ENCODE peak calls at places on chromosomes 2 and 18, in four cellular contexts. One of them, this sample, is unnamed.

GRCh38 chr2:16525265-16525887 is 140.3 kb downstream of the CYRIA start:
- DNase-seq in Peyer's patch: no peak
- DNase-seq in IMR-90: no peak
- DNase-seq in HCT116: peak; percentile 6
- DNase-seq in this sample: peak; percentile 18

GRCh38 chr2:241199286-241199685 is 10.8 kb downstream of the ANO7 start:
- DNase-seq in Peyer's patch: no peak
- DNase-seq in IMR-90: no peak
- DNase-seq in HCT116: no peak
- DNase-seq in this sample: no peak

GRCh38 chr18:41761329-41762028 is 193.6 kb upstream of the PIK3C3 start:
- DNase-seq in HCT116: no peak
- DNase-seq in IMR-90: peak; percentile 84
- DNase-seq in Peyer's patch: no peak
- DNase-seq in this sample: no peak

GRCh38 chr2:6580982-6581381 is 284.7 kb downstream of the CMPK2 start:
- DNase-seq in HCT116: no peak
- DNase-seq in IMR-90: peak; percentile 85
- DNase-seq in Peyer's patch: no peak
- DNase-seq in this sample: no peak

GRCh38 chr2:147829106-147829505 is 15.7 kb upstream of the ACVR2A start:
- DNase-seq in IMR-90: peak; percentile 88
- DNase-seq in Peyer's patch: no peak
- DNase-seq in HCT116: peak; percentile 26
- DNase-seq in this sample: no peak

GRCh38 chr18:2083691-2084090 is 487.6 kb downstream of the METTL4 start:
- DNase-seq in IMR-90: no peak
- DNase-seq in HCT116: no peak
- DNase-seq in Peyer's patch: no peak
- DNase-seq in this sample: no peak

GRCh38 chr2:167986223-167986622 is 261.2 kb downstream of the STK39 start:
- DNase-seq in Peyer's patch: no peak
- DNase-seq in HCT116: no peak
- DNase-seq in IMR-90: peak; percentile 63
- DNase-seq in this sample: no peak

GRCh38 chr2:127712999-127713398 is 11.7 kb downstream of the SFT2D3 start:
- DNase-seq in IMR-90: no peak
- DNase-seq in Peyer's patch: no peak
- DNase-seq in HCT116: no peak
- DNase-seq in this sample: no peak

GRCh38 chr18:59799383-59800015 is 100.3 kb upstream of the PMAIP1 start:
- DNase-seq in IMR-90: peak; percentile 46
- DNase-seq in Peyer's patch: no peak
- DNase-seq in HCT116: no peak
- DNase-seq in this sample: no peak

GRCh38 chr2:179694963-179695362 is 166.4 kb downstream of the ZNF385B start:
- DNase-seq in HCT116: no peak
- DNase-seq in Peyer's patch: no peak
- DNase-seq in IMR-90: no peak
- DNase-seq in this sample: no peak

GRCh38 chr2:121949271-121949670 is 193.8 kb downstream of the TSN start:
- DNase-seq in IMR-90: no peak
- DNase-seq in HCT116: no peak
- DNase-seq in Peyer's patch: no peak
- DNase-seq in this sample: no peak

GRCh38 chr2:235433860-235434259 is 60.0 kb upstream of the AGAP1 start:
- DNase-seq in IMR-90: peak; percentile 15
- DNase-seq in Peyer's patch: no peak
- DNase-seq in HCT116: no peak
- DNase-seq in this sample: peak; percentile 72

GRCh38 chr2:156325671-156326385 is 6.7 kb downstream of the NR4A2 start:
- DNase-seq in HCT116: no peak
- DNase-seq in IMR-90: no peak
- DNase-seq in Peyer's patch: no peak
- DNase-seq in this sample: no peak

GRCh38 chr2:16138811-16139662 is 198.7 kb downstream of the MYCN start:
- DNase-seq in Peyer's patch: no peak
- DNase-seq in HCT116: no peak
- DNase-seq in IMR-90: no peak
- DNase-seq in this sample: no peak

GRCh38 chr2:127700527-127701192 is 637 bp upstream of the SFT2D3 start:
- DNase-seq in HCT116: peak; percentile 95
- DNase-seq in Peyer's patch: peak; percentile 92
- DNase-seq in IMR-90: no peak
- DNase-seq in this sample: peak; percentile 95

GRCh38 chr2:8608411-8608954 is 73.4 kb upstream of the ID2 start:
- DNase-seq in HCT116: no peak
- DNase-seq in IMR-90: no peak
- DNase-seq in Peyer's patch: no peak
- DNase-seq in this sample: no peak

GRCh38 chr2:241225983-241226382 is 37.5 kb downstream of the ANO7 start:
- DNase-seq in Peyer's patch: no peak
- DNase-seq in HCT116: no peak
- DNase-seq in IMR-90: no peak
- DNase-seq in this sample: no peak

GRCh38 chr2:44674473-44675299 is 266.8 kb upstream of the SIX3 start:
- DNase-seq in IMR-90: no peak
- DNase-seq in Peyer's patch: no peak
- DNase-seq in HCT116: no peak
- DNase-seq in this sample: no peak

GRCh38 chr2:12965540-12966269 is 249.0 kb downstream of the TRIB2 start:
- DNase-seq in IMR-90: peak; percentile 83
- DNase-seq in Peyer's patch: no peak
- DNase-seq in HCT116: no peak
- DNase-seq in this sample: no peak

GRCh38 chr18:73461780-73462059 is 593.9 kb upstream of the NETO1 start:
- DNase-seq in Peyer's patch: no peak
- DNase-seq in HCT116: no peak
- DNase-seq in IMR-90: peak; percentile 41
- DNase-seq in this sample: no peak

GRCh38 chr18:13452448-13452811 is 233.9 kb downstream of the LDLRAD4 start:
- DNase-seq in IMR-90: peak; percentile 14
- DNase-seq in Peyer's patch: no peak
- DNase-seq in HCT116: no peak
- DNase-seq in this sample: no peak

GRCh38 chr18:13451208-13451530 is 232.6 kb downstream of the LDLRAD4 start:
- DNase-seq in IMR-90: no peak
- DNase-seq in HCT116: no peak
- DNase-seq in Peyer's patch: no peak
- DNase-seq in this sample: no peak

GRCh38 chr18:13451661-13452447 is 233.3 kb downstream of the LDLRAD4 start:
- DNase-seq in HCT116: no peak
- DNase-seq in IMR-90: no peak
- DNase-seq in Peyer's patch: no peak
- DNase-seq in this sample: no peak

GRCh38 chr18:13449651-13450050 is 231.1 kb downstream of the LDLRAD4 start:
- DNase-seq in Peyer's patch: no peak
- DNase-seq in IMR-90: no peak
- DNase-seq in HCT116: no peak
- DNase-seq in this sample: no peak

DNA sequence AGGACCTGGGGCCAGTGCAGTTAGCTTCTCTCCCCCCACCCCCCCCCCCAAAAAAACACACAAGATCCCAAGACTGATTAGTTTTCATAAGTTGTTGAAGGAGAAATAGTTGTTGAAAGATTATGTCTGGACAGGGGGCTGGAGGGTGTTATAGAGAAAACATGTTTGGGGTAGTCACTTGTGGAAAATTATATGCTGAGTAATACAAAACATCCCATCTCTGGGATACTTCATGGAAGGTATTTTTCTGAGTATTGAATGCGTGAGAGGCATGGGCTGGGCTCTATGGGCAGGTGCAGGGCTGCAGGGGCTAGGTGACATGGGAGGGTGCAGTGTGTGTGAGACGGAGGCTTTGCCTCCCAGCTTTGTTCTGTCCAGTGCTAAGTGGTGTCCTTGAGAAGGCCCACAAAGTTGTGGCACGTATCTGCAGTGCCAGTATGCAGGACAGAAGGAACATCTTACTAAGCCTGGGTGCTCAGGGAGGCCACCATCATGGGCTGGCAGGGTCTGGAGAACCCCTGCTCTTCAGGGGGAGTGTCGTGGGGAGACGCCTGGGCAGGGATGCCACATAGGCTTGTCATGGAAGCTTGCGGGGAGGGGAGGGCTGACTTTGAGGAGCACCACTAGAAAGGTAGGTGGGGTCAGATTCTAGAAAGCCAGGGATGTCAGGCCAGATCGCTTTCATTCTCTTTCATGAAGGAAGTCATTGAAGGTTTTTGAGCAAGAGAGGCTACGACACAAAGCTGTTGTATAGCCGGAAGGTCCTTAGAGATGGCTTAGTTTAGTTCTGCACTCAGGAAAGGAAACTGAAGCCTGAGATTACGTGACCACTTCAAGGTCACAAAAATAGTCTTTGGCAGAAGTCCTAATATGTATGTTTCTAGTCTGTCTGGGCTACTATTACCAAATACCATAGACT is 232.0 kb downstream of the LDLRAD4 start:
- DNase-seq in HCT116: no peak
- DNase-seq in IMR-90: no peak
- DNase-seq in Peyer's patch: no peak
- DNase-seq in this sample: no peak
- H3K4me1 ChIP-seq in HCT116: no peaks in the 10 kb centered on the region
- H3K4me1 ChIP-seq in IMR-90: no peaks in the 10 kb centered on the region
- H3K4me1 ChIP-seq in Peyer's patch: peaks cover 15% of the 10 kb centered on the region
- H3K4me1 ChIP-seq in this sample: peaks cover 26% of the 10 kb centered on the region

GRCh38 chr2:222916229-222917197 is 55.7 kb downstream of the ACSL3 start:
- DNase-seq in HCT116: no peak
- DNase-seq in IMR-90: no peak
- DNase-seq in Peyer's patch: no peak
- DNase-seq in this sample: no peak

GRCh38 chr2:222919841-222920609 is 59.2 kb downstream of the ACSL3 start:
- DNase-seq in IMR-90: peak; percentile 96
- DNase-seq in Peyer's patch: no peak
- DNase-seq in HCT116: no peak
- DNase-seq in this sample: peak; percentile 24

GRCh38 chr2:222912117-222912516 is 51.3 kb downstream of the ACSL3 start:
- DNase-seq in IMR-90: peak; percentile 46
- DNase-seq in HCT116: no peak
- DNase-seq in Peyer's patch: no peak
- DNase-seq in this sample: no peak

GRCh38 chr2:222912776-222913175 is 51.9 kb downstream of the ACSL3 start:
- DNase-seq in HCT116: no peak
- DNase-seq in IMR-90: no peak
- DNase-seq in Peyer's patch: no peak
- DNase-seq in this sample: no peak

GRCh38 chr2:222915092-222915957 is 54.5 kb downstream of the ACSL3 start:
- DNase-seq in IMR-90: peak; percentile 41
- DNase-seq in HCT116: peak; percentile 4
- DNase-seq in Peyer's patch: no peak
- DNase-seq in this sample: no peak
- H3K27ac ChIP-seq in IMR-90: no peak overlapping the region
- H3K27ac ChIP-seq in HCT116: no peak overlapping the region
- H3K27ac ChIP-seq in Peyer's patch: no peak overlapping the region
- H3K27ac ChIP-seq in this sample: peak overlapping the region; percentile 79

GRCh38 chr2:37377187-37377532 is 32.7 kb downstream of the QPCT start:
- DNase-seq in IMR-90: peak; percentile 66
- DNase-seq in Peyer's patch: no peak
- DNase-seq in HCT116: no peak
- DNase-seq in this sample: peak; percentile 74

GRCh38 chr2:37375721-37376399 is 31.4 kb downstream of the QPCT start:
- DNase-seq in Peyer's patch: no peak
- DNase-seq in IMR-90: no peak
- DNase-seq in HCT116: no peak
- DNase-seq in this sample: no peak

GRCh38 chr2:37378411-37378810 is 34.0 kb downstream of the QPCT start:
- DNase-seq in IMR-90: peak; percentile 63
- DNase-seq in HCT116: peak; percentile 35
- DNase-seq in Peyer's patch: no peak
- DNase-seq in this sample: peak; percentile 24

GRCh38 chr2:37379881-37380296 is 35.5 kb downstream of the QPCT start:
- DNase-seq in HCT116: no peak
- DNase-seq in IMR-90: no peak
- DNase-seq in Peyer's patch: no peak
- DNase-seq in this sample: no peak

DNA sequence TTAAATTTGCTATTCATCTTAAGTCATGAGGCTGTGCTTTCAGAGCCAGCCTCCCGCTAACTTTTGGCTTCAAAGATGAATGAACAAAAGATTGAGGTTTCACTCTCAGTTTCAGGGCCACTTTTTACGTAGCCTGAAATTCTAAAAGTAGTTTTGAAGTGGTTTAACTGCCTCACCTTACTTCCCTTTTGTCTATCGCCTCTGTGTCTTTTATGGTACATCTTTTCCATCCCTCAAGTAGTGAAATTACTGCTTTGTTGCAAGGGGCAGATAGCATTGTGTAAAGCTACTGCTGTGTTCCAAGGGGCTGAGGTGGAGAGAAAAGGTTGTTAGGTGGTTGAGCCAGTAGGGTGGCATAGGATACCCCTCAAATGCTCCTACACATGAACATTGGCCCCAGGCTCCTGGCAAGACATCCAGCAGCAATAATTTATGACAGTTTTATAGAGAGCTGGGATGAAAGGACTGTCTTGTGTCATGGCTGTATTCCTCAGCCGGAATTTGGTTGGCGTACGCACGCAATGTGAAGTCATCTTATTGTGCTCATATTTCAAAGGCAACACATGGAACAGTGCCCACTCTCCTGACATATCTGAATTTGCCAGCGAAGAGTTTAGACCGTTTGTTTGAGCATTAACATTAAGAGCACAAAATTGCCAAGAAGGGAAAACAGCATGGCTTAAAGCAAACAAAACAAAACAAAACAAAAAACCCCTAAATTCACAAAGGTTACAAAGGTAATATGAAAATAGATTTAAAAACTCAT is 32.2 kb downstream of the QPCT start:
- DNase-seq in Peyer's patch: no peak
- DNase-seq in IMR-90: peak; percentile 94
- DNase-seq in HCT116: peak; percentile 60
- DNase-seq in this sample: peak; percentile 87
- H3K4me1 ChIP-seq in Peyer's patch: peaks cover 6% of the 10 kb centered on the region
- H3K4me1 ChIP-seq in IMR-90: peaks cover 9% of the 10 kb centered on the region
- H3K4me1 ChIP-seq in HCT116: peaks cover 17% of the 10 kb centered on the region
- H3K4me1 ChIP-seq in this sample: peaks cover 13% of the 10 kb centered on the region

DNA sequence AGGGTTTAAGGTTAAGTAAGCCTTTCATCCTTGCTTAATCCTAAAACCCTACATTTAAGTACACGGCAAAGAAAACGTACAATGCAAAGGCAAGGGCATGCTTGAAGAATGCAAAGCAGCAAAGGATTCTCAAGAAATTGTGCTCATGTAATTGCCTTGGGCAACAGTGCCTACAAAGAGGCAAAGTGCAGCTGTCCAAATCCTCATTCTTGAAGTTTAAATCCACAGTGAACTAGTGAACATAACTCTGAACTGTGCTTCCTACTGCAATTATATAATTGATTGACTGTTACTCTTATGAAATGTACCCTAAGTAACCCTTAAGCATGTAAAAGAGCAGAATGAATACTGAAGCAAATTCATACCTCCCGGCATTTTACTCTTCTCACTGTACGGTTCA is 85.4 kb downstream of the MAP3K20 start:
- DNase-seq in HCT116: no peak
- DNase-seq in Peyer's patch: no peak
- DNase-seq in IMR-90: peak; percentile 8
- DNase-seq in this sample: no peak
- H3K27ac ChIP-seq in HCT116: no peak overlapping the region
- H3K27ac ChIP-seq in Peyer's patch: no peak overlapping the region
- H3K27ac ChIP-seq in IMR-90: peak overlapping the region; percentile 70
- H3K27ac ChIP-seq in this sample: peak overlapping the region; percentile 87

This sample was measured in gastrocnemius medialis.